ENCODE peak calls at places on chromosomes 2 and 18, in six cellular contexts. Q, J, S, Y, L and N are unnamed samples.

GRCh38 chr2:227759411-227760113 is 13.9 kb downstream of the SCYGR8 start:
- DNase-seq in Q (peak; percentile 66), J (no peak), S (no peak), Y (no peak), L (peak; percentile 13), N (no peak)

GRCh38 chr2:96665083-96665569 is 22.6 kb downstream of the FER1L5 start:
- DNase-seq in Q (no peak), J (no peak), S (peak; percentile 72), Y (no peak), L (peak; percentile 80), N (no peak)

GRCh38 chr2:102397167-102397566 is 25.8 kb upstream of the IL18RAP start:
- DNase-seq in Q (no peak), J (no peak), S (no peak), Y (no peak), L (no peak), N (no peak)

GRCh38 chr2:12046641-12047040 is 300.2 kb downstream of the LPIN1 start:
- DNase-seq in Q (no peak), J (no peak), S (no peak), Y (no peak), L (no peak), N (no peak)

GRCh38 chr18:49591271-49591670 is 29.4 kb downstream of the LIPG start:
- DNase-seq in Q (no peak), J (no peak), S (no peak), Y (no peak), L (no peak), N (no peak)

GRCh38 chr2:231104115-231104713 is 20.6 kb downstream of the HTR2B start:
- DNase-seq in Q (no peak), J (no peak), S (peak; percentile 33), Y (no peak), L (peak; percentile 66), N (peak; percentile 0)

GRCh38 chr18:23932385-23933067 is 82.0 kb upstream of the TTC39C start:
- DNase-seq in Q (no peak), J (no peak), S (peak; percentile 48), Y (no peak), L (no peak), N (no peak)

GRCh38 chr18:3015203-3015590 is 2.3 kb upstream of the LPIN2 start:
- DNase-seq in Q (no peak), J (no peak), S (no peak), Y (no peak), L (no peak), N (no peak)

GRCh38 chr2:203629699-203630098 is 76.7 kb upstream of the CD28 start:
- DNase-seq in Q (no peak), J (no peak), S (no peak), Y (no peak), L (no peak), N (no peak)

GRCh38 chr18:10499230-10499629 is 26.6 kb upstream of the NAPG start:
- DNase-seq in Q (no peak), J (no peak), S (no peak), Y (no peak), L (no peak), N (no peak)

GRCh38 chr2:101253013-101253712 is 477 bp downstream of the CNOT11 start:
- DNase-seq in Q (peak; percentile 91), J (no peak), S (peak; percentile 40), Y (peak; percentile 80), L (peak; percentile 87), N (peak; percentile 22)

GRCh38 chr2:12006841-12007240 is 260.4 kb downstream of the LPIN1 start:
- DNase-seq in Q (no peak), J (peak; percentile 25), S (no peak), Y (no peak), L (no peak), N (no peak)

GRCh38 chr2:217903859-217904613 is 98.8 kb downstream of the TNS1 start:
- DNase-seq in Q (peak; percentile 96), J (no peak), S (peak; percentile 65), Y (peak; percentile 92), L (peak; percentile 93), N (no peak)

GRCh38 chr2:219497495-219498279 is 1.0 kb upstream of the GMPPA start:
- DNase-seq in Q (peak; percentile 97), J (no peak), S (peak; percentile 85), Y (peak; percentile 91), L (peak; percentile 92), N (peak; percentile 27)

DNA sequence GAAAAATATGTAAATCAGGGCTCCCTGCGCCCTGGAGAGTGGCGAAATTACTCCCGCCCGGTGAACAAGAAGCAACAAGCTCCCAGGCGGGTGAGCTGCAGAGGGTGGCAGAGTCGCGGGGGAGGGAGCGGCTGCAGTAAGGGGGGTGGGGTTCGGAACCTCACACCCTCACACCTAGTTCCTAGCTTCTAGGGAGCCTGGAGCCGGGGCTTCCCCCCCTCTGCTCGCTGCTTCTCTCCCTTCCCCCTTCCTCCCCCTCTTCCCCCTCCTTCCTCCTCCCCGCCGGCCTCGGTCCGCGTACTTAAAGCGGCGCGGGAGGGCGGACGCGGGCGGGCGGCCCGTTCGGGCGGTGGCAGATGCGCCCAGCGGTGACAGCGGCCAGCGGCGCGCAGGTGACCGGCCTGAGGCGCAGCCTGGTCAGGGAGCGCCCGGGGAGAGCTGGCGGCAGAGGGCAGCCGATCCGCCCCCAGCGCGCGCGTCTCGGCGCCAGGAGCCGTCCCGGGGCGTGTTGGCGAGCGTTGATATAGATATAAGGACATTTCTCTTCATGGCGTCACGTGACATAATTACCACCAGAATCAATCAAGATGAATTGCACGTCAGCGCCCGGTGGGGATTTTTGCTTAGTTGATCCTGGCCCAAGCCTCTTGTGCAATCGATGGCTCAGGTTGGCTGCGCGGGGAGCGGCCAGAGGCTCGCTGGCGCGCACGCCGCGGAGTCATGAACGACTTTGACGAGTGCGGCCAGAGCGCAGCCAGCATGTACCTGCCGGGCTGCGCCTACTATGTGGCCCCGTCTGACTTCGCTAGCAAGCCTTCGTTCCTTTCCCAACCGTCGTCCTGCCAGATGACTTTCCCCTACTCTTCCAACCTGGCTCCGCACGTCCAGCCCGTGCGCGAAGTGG is at the start of gene HOXD11:
- DNase-seq in Q (peak; percentile 89), J (no peak), S (peak; percentile 81), Y (peak; percentile 72), L (peak; percentile 31), N (no peak)
- TF ChIP-seq CTCF in Q (no peak), J (no peak), S (no peak), Y (no peak), L (no peak), N (no peak)

GRCh38 chr2:166133653-166134052 is 5.8 kb upstream of the SCN1A start:
- DNase-seq in Q (no peak), J (no peak), S (no peak), Y (no peak), L (no peak), N (no peak)

GRCh38 chr2:166134252-166135151 is 6.7 kb upstream of the SCN1A start:
- DNase-seq in Q (no peak), J (no peak), S (no peak), Y (no peak), L (peak; percentile 54), N (no peak)

GRCh38 chr2:166135152-166135848 is 7.5 kb upstream of the SCN1A start:
- DNase-seq in Q (no peak), J (no peak), S (no peak), Y (no peak), L (no peak), N (no peak)

GRCh38 chr2:166137331-166137730 is 9.5 kb upstream of the SCN1A start:
- DNase-seq in Q (no peak), J (no peak), S (no peak), Y (no peak), L (no peak), N (no peak)

GRCh38 chr2:166135849-166136258 is 8.0 kb upstream of the SCN1A start:
- DNase-seq in Q (no peak), J (no peak), S (no peak), Y (no peak), L (no peak), N (no peak)
- TF ChIP-seq POLR2A in Q (no peak), J (no peak), S (no peak), Y (no peak), L (no peak), N (no peak)

GRCh38 chr2:232810444-232810843 is 34.1 kb upstream of the KCNJ13 start:
- DNase-seq in Q (no peak), J (no peak), S (no peak), Y (no peak), L (no peak), N (no peak)

DNA sequence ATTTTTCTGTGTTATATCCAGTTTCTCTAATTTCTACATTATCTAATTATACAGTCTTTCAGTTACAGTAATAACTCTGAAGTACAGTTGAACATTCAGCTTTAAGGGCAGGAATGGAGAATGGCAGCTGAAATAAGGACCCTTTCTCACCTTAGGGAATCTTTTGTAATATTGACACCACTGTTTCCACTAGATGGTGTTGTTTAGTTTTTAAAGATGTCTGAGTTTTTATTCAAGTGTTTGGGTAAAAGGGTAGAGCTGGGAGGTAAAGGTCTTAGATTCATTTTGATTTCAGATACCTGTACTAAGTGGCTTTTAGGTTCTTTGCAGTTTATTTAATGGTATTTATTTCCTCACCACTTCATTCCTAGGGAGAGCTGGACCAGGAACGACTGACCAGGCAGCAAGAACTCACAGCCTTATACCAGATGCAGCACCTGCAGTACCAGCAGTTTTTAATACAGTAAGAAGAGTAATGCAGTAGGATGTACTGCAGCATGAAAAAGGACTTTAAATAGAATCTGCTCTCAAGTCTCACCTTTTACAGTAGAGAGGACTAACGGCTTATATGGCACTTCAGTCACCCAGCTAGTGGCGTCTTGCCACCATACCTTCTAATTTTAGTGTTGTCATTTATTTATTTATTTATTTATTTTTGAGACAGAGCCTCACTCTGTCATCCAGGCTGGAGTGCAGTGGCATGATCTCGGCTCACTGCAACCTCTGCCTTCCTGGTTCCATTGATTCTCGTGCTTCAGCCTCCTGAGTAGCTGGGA is 33.2 kb upstream of the KCNJ13 start:
- DNase-seq in Q (no peak), J (no peak), S (no peak), Y (no peak), L (no peak), N (no peak)
- TF ChIP-seq CTCF in Q (no peak), J (no peak), S (no peak), Y (peak; percentile 7), L (no peak), N (no peak)

GRCh38 chr2:137991078-137991477 is 26.8 kb downstream of the HNMT start:
- DNase-seq in Q (no peak), J (no peak), S (no peak), Y (no peak), L (no peak), N (no peak)

GRCh38 chr2:137986268-137986667 is 22.0 kb downstream of the HNMT start:
- DNase-seq in Q (no peak), J (no peak), S (no peak), Y (no peak), L (no peak), N (no peak)

GRCh38 chr2:137997733-137998132 is 33.5 kb downstream of the HNMT start:
- DNase-seq in Q (no peak), J (no peak), S (no peak), Y (no peak), L (no peak), N (no peak)

GRCh38 chr2:137987011-137987410 is 22.7 kb downstream of the HNMT start:
- DNase-seq in Q (no peak), J (no peak), S (no peak), Y (no peak), L (no peak), N (no peak)

DNA sequence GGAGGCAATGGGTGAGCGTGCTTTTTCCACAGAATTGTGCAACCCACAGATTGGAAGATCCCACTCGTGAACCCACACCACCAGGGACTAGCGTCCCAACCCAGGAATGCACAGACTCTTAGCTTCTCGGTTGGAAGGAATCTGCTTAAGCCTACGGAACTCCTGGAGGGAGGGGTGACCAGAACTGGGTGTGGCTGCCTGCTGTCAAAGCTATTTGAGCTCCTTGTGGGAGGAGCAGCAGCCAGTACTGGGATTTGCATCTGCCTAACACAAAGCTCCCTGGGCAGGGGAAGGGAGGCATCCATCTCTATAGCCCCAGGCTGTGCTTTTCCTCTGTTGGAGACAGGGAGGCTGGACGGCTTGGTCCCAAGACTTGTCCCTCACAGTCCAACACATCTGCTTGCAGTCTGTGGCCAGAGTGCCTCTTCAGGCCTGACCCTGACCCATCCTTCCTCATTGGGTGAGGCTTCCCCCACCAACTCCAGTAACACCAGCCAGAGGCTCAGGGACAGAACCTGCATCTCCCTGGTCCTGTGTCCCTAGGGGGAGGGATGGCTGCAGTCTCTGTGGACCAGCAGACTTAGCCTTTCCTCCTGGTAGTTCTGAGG is 27.9 kb downstream of the HNMT start:
- DNase-seq in Q (no peak), J (peak; percentile 5), S (no peak), Y (no peak), L (no peak), N (no peak)
- TF ChIP-seq POLR2A in Q (no peak), J (no peak), S (no peak), Y (no peak), L (no peak), N (no peak)